ENCODE peak calls at places on chromosomes 4 and X, in eight cellular contexts. S is activated CD4-positive, alpha-beta T cell treated with anti-CD3 and anti-CD28 coated beads, Interleukin-2, amount 50 U/mL, for 1 hour; V is tibial artery; A is GM06990; L is T-cell; C is GM12865; I is SHP77; M is T-helper 1 cell. B is an unnamed sample.
A peak's percentile ranks its signal among the peaks of the same experiment; 100 is the strongest.

GRCh38 chr4:164955107-164955805 is 22.2 kb downstream of the TRIM61 start:
- DNase-seq in S (no peak), V (no peak), A (no peak), L (no peak), C (no peak), I (no peak), M (no peak), B (no peak)

GRCh38 chrX:94775640-94776039 is 1101.6 kb downstream of the FAM133A start:
- DNase-seq in S (no peak), V (no peak), A (no peak), L (no peak), C (no peak), I (no peak), M (no peak), B (no peak)

GRCh38 chrX:103608305-103608963 is 671 bp downstream of the TCEAL3 start:
- DNase-seq in S (no peak), V (peak; percentile 65), A (peak; percentile 10), L (no peak), C (peak; percentile 1), I (no peak), M (no peak), B (no peak)

GRCh38 chr4:185282968-185283367 is 73.6 kb downstream of the SNX25 start:
- DNase-seq in S (no peak), V (no peak), A (no peak), L (no peak), C (no peak), I (no peak), M (no peak), B (no peak)

GRCh38 chr4:5918331-5919030 is 25.6 kb upstream of the CRMP1 start:
- DNase-seq in S (no peak), V (no peak), A (no peak), L (no peak), C (no peak), I (no peak), M (no peak), B (no peak)

GRCh38 chr4:149755969-149756368 is 59.7 kb downstream of the IQCM start:
- DNase-seq in S (no peak), V (no peak), A (no peak), L (no peak), C (no peak), I (no peak), M (no peak), B (no peak)

GRCh38 chr4:183657564-183657963 is 1.4 kb downstream of the RWDD4 start:
- DNase-seq in S (no peak), V (no peak), A (no peak), L (no peak), C (peak; percentile 16), I (no peak), M (no peak), B (no peak)

GRCh38 chr4:169062861-169063197 is 52.8 kb upstream of the CBR4 start:
- DNase-seq in S (no peak), V (no peak), A (no peak), L (no peak), C (no peak), I (no peak), M (no peak), B (no peak)

GRCh38 chr4:74531952-74532794 is 87.2 kb downstream of the AREG start:
- DNase-seq in S (no peak), V (no peak), A (peak; percentile 9), L (no peak), C (peak; percentile 68), I (peak; percentile 41), M (no peak), B (no peak)